ENCODE peak calls at places on chromosomes 12 and 14, in four cellular contexts. One of them, this sample, is unnamed.

GRCh38 chr12:15897433-15897832 is 13.7 kb upstream of the DERA start:
- DNase-seq in AG08396: no peak
- DNase-seq in psoas muscle: no peak
- DNase-seq in stimulated activated CD8-positive, alpha-beta memory T cell treated with anti-CD3 and anti-CD28 coated beads, Interleukin-2, amount 100 ng/mL, for 1 hour: no peak
- DNase-seq in this sample: no peak

GRCh38 chr12:132046561-132046960 is 96.8 kb downstream of the EP400 start:
- DNase-seq in stimulated activated CD8-positive, alpha-beta memory T cell treated with anti-CD3 and anti-CD28 coated beads, Interleukin-2, amount 100 ng/mL, for 1 hour: no peak
- DNase-seq in psoas muscle: no peak
- DNase-seq in AG08396: peak
- DNase-seq in this sample: no peak

GRCh38 chr14:50000215-50001145 is 107.6 kb downstream of the ARF6 start:
- DNase-seq in psoas muscle: peak
- DNase-seq in AG08396: peak
- DNase-seq in stimulated activated CD8-positive, alpha-beta memory T cell treated with anti-CD3 and anti-CD28 coated beads, Interleukin-2, amount 100 ng/mL, for 1 hour: peak
- DNase-seq in this sample: peak

GRCh38 chr14:60067911-60068310 is 23.8 kb upstream of the PCNX4 start:
- DNase-seq in psoas muscle: no peak
- DNase-seq in AG08396: no peak
- DNase-seq in stimulated activated CD8-positive, alpha-beta memory T cell treated with anti-CD3 and anti-CD28 coated beads, Interleukin-2, amount 100 ng/mL, for 1 hour: no peak
- DNase-seq in this sample: no peak

GRCh38 chr14:101561145-101561896 is at the start of gene DIO3:
- DNase-seq in stimulated activated CD8-positive, alpha-beta memory T cell treated with anti-CD3 and anti-CD28 coated beads, Interleukin-2, amount 100 ng/mL, for 1 hour: no peak
- DNase-seq in psoas muscle: peak
- DNase-seq in AG08396: no peak
- DNase-seq in this sample: no peak

GRCh38 chr14:60116181-60116580 is 24.5 kb downstream of the PCNX4 start:
- DNase-seq in AG08396: no peak
- DNase-seq in stimulated activated CD8-positive, alpha-beta memory T cell treated with anti-CD3 and anti-CD28 coated beads, Interleukin-2, amount 100 ng/mL, for 1 hour: no peak
- DNase-seq in psoas muscle: no peak
- DNase-seq in this sample: no peak

GRCh38 chr12:121903202-121903601 is 14.6 kb downstream of the PSMD9 start:
- DNase-seq in AG08396: no peak
- DNase-seq in stimulated activated CD8-positive, alpha-beta memory T cell treated with anti-CD3 and anti-CD28 coated beads, Interleukin-2, amount 100 ng/mL, for 1 hour: no peak
- DNase-seq in psoas muscle: no peak
- DNase-seq in this sample: no peak

GRCh38 chr12:110186059-110186458 is 61.9 kb downstream of the IFT81 start:
- DNase-seq in stimulated activated CD8-positive, alpha-beta memory T cell treated with anti-CD3 and anti-CD28 coated beads, Interleukin-2, amount 100 ng/mL, for 1 hour: no peak
- DNase-seq in psoas muscle: no peak
- DNase-seq in AG08396: no peak
- DNase-seq in this sample: no peak

GRCh38 chr12:126434412-126434811 is 1369.2 kb downstream of the AACS start:
- DNase-seq in AG08396: no peak
- DNase-seq in psoas muscle: no peak
- DNase-seq in stimulated activated CD8-positive, alpha-beta memory T cell treated with anti-CD3 and anti-CD28 coated beads, Interleukin-2, amount 100 ng/mL, for 1 hour: no peak
- DNase-seq in this sample: no peak

GRCh38 chr12:65755596-65755978 is 68.7 kb upstream of the HMGA2 start:
- DNase-seq in stimulated activated CD8-positive, alpha-beta memory T cell treated with anti-CD3 and anti-CD28 coated beads, Interleukin-2, amount 100 ng/mL, for 1 hour: no peak
- DNase-seq in AG08396: no peak
- DNase-seq in psoas muscle: no peak
- DNase-seq in this sample: no peak

GRCh38 chr14:99670361-99671229 is 13.5 kb upstream of the CYP46A1 start:
- DNase-seq in AG08396: no peak
- DNase-seq in stimulated activated CD8-positive, alpha-beta memory T cell treated with anti-CD3 and anti-CD28 coated beads, Interleukin-2, amount 100 ng/mL, for 1 hour: no peak
- DNase-seq in psoas muscle: no peak
- DNase-seq in this sample: no peak

GRCh38 chr14:22980672-22981089 is 1.7 kb downstream of the AJUBA start:
- DNase-seq in stimulated activated CD8-positive, alpha-beta memory T cell treated with anti-CD3 and anti-CD28 coated beads, Interleukin-2, amount 100 ng/mL, for 1 hour: no peak
- DNase-seq in psoas muscle: peak
- DNase-seq in AG08396: peak
- DNase-seq in this sample: no peak

GRCh38 chr14:54902143-54902520 is 494 bp downstream of the GCH1 start:
- DNase-seq in AG08396: peak
- DNase-seq in stimulated activated CD8-positive, alpha-beta memory T cell treated with anti-CD3 and anti-CD28 coated beads, Interleukin-2, amount 100 ng/mL, for 1 hour: peak
- DNase-seq in psoas muscle: peak
- DNase-seq in this sample: peak

GRCh38 chr14:39430762-39431415 is 1.3 kb downstream of the FBXO33 start:
- DNase-seq in stimulated activated CD8-positive, alpha-beta memory T cell treated with anti-CD3 and anti-CD28 coated beads, Interleukin-2, amount 100 ng/mL, for 1 hour: no peak
- DNase-seq in psoas muscle: no peak
- DNase-seq in AG08396: no peak
- DNase-seq in this sample: no peak

GRCh38 chr14:102872020-102872419 is 50.4 kb upstream of the AMN start:
- DNase-seq in AG08396: no peak
- DNase-seq in psoas muscle: no peak
- DNase-seq in stimulated activated CD8-positive, alpha-beta memory T cell treated with anti-CD3 and anti-CD28 coated beads, Interleukin-2, amount 100 ng/mL, for 1 hour: no peak
- DNase-seq in this sample: no peak

GRCh38 chr14:60789656-60790055 is 55.1 kb downstream of the MNAT1 start:
- DNase-seq in stimulated activated CD8-positive, alpha-beta memory T cell treated with anti-CD3 and anti-CD28 coated beads, Interleukin-2, amount 100 ng/mL, for 1 hour: no peak
- DNase-seq in psoas muscle: no peak
- DNase-seq in AG08396: no peak
- DNase-seq in this sample: no peak

GRCh38 chr14:89212386-89213235 is 204.4 kb downstream of the FOXN3 start:
- DNase-seq in AG08396: no peak
- DNase-seq in stimulated activated CD8-positive, alpha-beta memory T cell treated with anti-CD3 and anti-CD28 coated beads, Interleukin-2, amount 100 ng/mL, for 1 hour: no peak
- DNase-seq in psoas muscle: no peak
- DNase-seq in this sample: no peak

GRCh38 chr14:22888662-22889061 is 5.6 kb downstream of the REM2 start:
- DNase-seq in stimulated activated CD8-positive, alpha-beta memory T cell treated with anti-CD3 and anti-CD28 coated beads, Interleukin-2, amount 100 ng/mL, for 1 hour: no peak
- DNase-seq in psoas muscle: no peak
- DNase-seq in AG08396: no peak
- DNase-seq in this sample: no peak

GRCh38 chr14:92598549-92598905 is 84.9 kb downstream of the RIN3 start:
- DNase-seq in stimulated activated CD8-positive, alpha-beta memory T cell treated with anti-CD3 and anti-CD28 coated beads, Interleukin-2, amount 100 ng/mL, for 1 hour: no peak
- DNase-seq in psoas muscle: no peak
- DNase-seq in AG08396: no peak
- DNase-seq in this sample: no peak

GRCh38 chr14:54713364-54713763 is 146.4 kb downstream of the SAMD4A start:
- DNase-seq in psoas muscle: no peak
- DNase-seq in AG08396: peak
- DNase-seq in stimulated activated CD8-positive, alpha-beta memory T cell treated with anti-CD3 and anti-CD28 coated beads, Interleukin-2, amount 100 ng/mL, for 1 hour: no peak
- DNase-seq in this sample: no peak

GRCh38 chr12:123078531-123079123 is 72.3 kb downstream of the PITPNM2 start:
- DNase-seq in psoas muscle: no peak
- DNase-seq in stimulated activated CD8-positive, alpha-beta memory T cell treated with anti-CD3 and anti-CD28 coated beads, Interleukin-2, amount 100 ng/mL, for 1 hour: no peak
- DNase-seq in AG08396: no peak
- DNase-seq in this sample: no peak

GRCh38 chr12:14991069-14991468 is 18.2 kb downstream of the PDE6H start:
- DNase-seq in AG08396: no peak
- DNase-seq in psoas muscle: no peak
- DNase-seq in stimulated activated CD8-positive, alpha-beta memory T cell treated with anti-CD3 and anti-CD28 coated beads, Interleukin-2, amount 100 ng/mL, for 1 hour: no peak
- DNase-seq in this sample: no peak

GRCh38 chr12:49344486-49345047 is 2.1 kb upstream of the DNAJC22 start:
- DNase-seq in AG08396: no peak
- DNase-seq in psoas muscle: no peak
- DNase-seq in stimulated activated CD8-positive, alpha-beta memory T cell treated with anti-CD3 and anti-CD28 coated beads, Interleukin-2, amount 100 ng/mL, for 1 hour: no peak
- DNase-seq in this sample: no peak

GRCh38 chr12:93453633-93454032 is 11.9 kb upstream of the UBE2N start:
- DNase-seq in AG08396: peak
- DNase-seq in stimulated activated CD8-positive, alpha-beta memory T cell treated with anti-CD3 and anti-CD28 coated beads, Interleukin-2, amount 100 ng/mL, for 1 hour: no peak
- DNase-seq in psoas muscle: no peak
- DNase-seq in this sample: no peak

This sample was measured in NCI-H2227 treated with DMSO at 0.1 percent for 48 hours.